ENCODE peak calls at places on chromosomes 16 and 17, in six cellular contexts. U is AG10803, H is cardiac fibroblast, G is brain microvascular endothelial cell, I is fibroblast of mammary gland, X is psoas muscle. V is an unnamed sample.

GRCh38 chr17:28665994-28666393 is 4.0 kb downstream of the SUPT6H start:
- DNase-seq in U (no peak), H (no peak), G (no peak), I (no peak), X (no peak), V (no peak)

GRCh38 chr16:49839462-49839825 is 16.5 kb downstream of the ZNF423 start:
- DNase-seq in U (no peak), H (no peak), G (no peak), I (no peak), X (no peak), V (no peak)

GRCh38 chr16:8691728-8692127 is 17.3 kb downstream of the ABAT start:
- DNase-seq in U (no peak), H (no peak), G (no peak), I (no peak), X (no peak), V (no peak)

GRCh38 chr17:8166731-8167130 is 4.0 kb upstream of the VAMP2 start:
- DNase-seq in U (no peak), H (no peak), G (no peak), I (no peak), X (no peak), V (no peak)

GRCh38 chr17:46977348-46977747 is 1.7 kb downstream of the RPRML start:
- DNase-seq in U (no peak), H (peak), G (no peak), I (peak), X (no peak), V (no peak)

GRCh38 chr17:10429416-10430045 is 7.8 kb upstream of the MYH8 start:
- DNase-seq in U (peak), H (peak), G (no peak), I (peak), X (no peak), V (no peak)

GRCh38 chr16:16151315-16151714 is 72.0 kb downstream of the ABCC6 start:
- DNase-seq in U (no peak), H (no peak), G (peak), I (peak), X (no peak), V (no peak)

GRCh38 chr17:16215965-16216316 is 607 bp upstream of the NCOR1 start:
- DNase-seq in U (peak), H (no peak), G (no peak), I (peak), X (no peak), V (no peak)

GRCh38 chr17:43171761-43172487 is 910 bp downstream of the NBR1 start:
- DNase-seq in U (peak), H (peak), G (peak), I (peak), X (no peak), V (peak)

GRCh38 chr17:307741-308507 is 44.7 kb downstream of the RPH3AL start:
- DNase-seq in U (peak), H (no peak), G (no peak), I (no peak), X (peak), V (no peak)

GRCh38 chr17:62098623-62099231 is 33.6 kb upstream of the MED13 start:
- DNase-seq in U (no peak), H (no peak), G (no peak), I (no peak), X (no peak), V (no peak)

GRCh38 chr17:42675348-42675983 is 1.3 kb downstream of the PLEKHH3 start:
- DNase-seq in U (no peak), H (no peak), G (no peak), I (no peak), X (peak), V (no peak)

GRCh38 chr17:50482110-50482509 is 3.5 kb downstream of the RSAD1 start:
- DNase-seq in U (no peak), H (no peak), G (no peak), I (no peak), X (peak), V (no peak)

DNA sequence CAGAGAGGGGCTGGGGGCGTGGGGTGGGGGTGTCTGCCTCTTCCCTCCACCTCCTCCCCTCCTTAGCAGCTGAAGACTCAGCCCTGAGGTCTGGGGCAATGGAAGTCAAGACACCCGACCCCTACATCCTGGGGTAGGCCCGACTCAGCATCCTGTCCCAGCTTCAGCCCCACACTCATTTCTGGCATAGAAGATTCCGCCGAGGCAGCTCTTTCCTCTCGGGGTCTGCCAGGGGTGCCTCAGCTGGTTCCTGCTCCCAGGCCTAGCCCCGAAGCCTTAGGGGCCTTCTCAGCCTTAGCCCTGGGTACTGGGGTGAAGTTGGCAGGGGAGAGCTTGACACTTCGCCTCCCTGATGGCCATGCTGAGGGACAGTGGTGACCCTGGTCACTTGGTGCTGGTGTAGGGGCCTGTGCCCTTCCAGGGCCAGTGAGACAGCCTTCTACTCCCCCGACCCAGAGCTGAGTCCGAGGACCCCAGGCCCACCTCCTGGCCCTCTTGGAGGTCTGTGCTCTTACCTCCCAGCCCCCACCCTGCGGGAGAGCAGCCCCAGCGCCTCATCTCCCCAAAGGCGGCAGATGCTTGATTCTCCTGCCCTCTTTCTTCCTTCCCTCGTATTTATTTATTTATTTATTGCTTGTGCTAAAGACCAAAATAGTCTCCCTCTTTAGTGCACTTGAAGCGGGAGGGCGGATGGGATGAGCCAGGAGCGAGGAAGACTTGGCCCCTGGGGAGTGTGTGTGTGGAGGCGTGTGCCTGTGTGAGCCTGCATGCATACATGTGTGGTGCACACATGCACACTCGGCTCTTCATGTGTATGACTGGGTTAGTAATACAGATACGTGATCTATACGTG is 42.5 kb downstream of the KCNJ12 start:
- DNase-seq in U (no peak), H (no peak), G (no peak), I (no peak), X (peak), V (no peak)
- H3K4me3 ChIP-seq in U (no peak), H (no peak), G (no peak), I (no peak), X (no peak), V (no peak)

DNA sequence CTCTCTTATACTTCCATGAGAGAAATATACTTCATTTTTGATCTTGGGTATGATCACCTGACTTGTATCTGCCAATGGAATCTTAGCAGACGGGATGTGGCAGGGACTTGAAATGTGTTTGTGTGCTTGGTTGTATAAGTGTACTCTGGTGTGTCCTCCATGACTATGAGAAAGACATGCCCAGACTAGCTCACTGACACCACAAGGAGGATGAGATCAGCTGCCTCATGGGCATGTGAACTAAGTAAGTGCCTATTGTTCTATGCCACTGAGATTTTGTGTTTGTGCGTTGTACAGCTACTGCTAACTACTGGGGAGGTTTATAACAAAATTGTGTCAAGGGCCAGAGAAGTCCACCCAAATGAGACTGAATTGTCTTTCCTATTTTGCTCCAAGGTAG is 402.2 kb upstream of the SALL1 start:
- DNase-seq in U (no peak), H (no peak), G (no peak), I (no peak), X (no peak), V (no peak)
- TF ChIP-seq CTCF in U (no peak), H (no peak), G (no peak), I (no peak), X (no peak), V (no peak)

GRCh38 chr17:2902546-2902945 is 106.3 kb downstream of the RAP1GAP2 start:
- DNase-seq in U (no peak), H (no peak), G (no peak), I (no peak), X (no peak), V (no peak)
- H3K4me3 ChIP-seq in U (no peak), H (no peak), G (no peak), I (no peak), X (no peak), V (no peak)

DNA sequence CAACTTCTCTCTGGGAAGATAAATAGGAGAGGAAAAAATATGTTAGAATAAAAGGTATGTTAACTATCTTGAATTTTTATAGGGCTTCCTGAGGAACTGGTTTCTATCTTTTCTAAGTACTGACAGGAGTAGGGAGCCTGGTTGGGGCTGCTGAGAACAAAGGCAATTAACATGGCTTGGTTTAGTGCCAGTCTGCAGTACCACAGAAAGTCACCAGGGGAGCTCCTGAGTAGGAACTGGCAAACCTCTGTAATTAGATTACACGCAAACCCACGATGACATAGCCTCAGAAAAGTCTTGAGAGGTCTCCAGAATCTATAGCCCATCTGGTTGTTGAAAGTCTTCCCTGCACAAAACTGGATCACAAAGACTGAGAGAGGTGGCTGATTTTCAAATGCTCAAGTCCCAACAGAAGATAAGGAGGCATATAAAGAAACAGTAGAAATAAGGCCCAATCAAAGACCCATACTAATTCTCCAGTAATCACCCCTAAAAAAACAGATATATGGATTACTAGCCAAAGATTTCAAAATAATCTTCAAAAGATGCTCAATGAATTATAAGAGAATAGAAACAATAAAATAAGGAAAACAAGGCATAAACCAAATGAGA is 11.7 kb upstream of the CNTNAP4 start:
- DNase-seq in U (no peak), H (peak), G (no peak), I (peak), X (no peak), V (no peak)
- TF ChIP-seq CTCF in U (peak), H (peak), G (peak), I (peak), X (peak), V (peak)

GRCh38 chr16:525123-525519 is 2.4 kb upstream of the CAPN15 start:
- DNase-seq in U (no peak), H (no peak), G (no peak), I (no peak), X (no peak), V (no peak)
- H3K4me3 ChIP-seq in U (no peak), H (no peak), G (no peak), I (no peak), X (no peak), V (no peak)

GRCh38 chr16:89525146-89525913 is 17.1 kb downstream of the SPG7 start:
- DNase-seq in U (no peak), H (no peak), G (no peak), I (no peak), X (peak), V (no peak)
- TF ChIP-seq CTCF in U (no peak), H (no peak), G (no peak), I (no peak), X (no peak), V (no peak)

DNA sequence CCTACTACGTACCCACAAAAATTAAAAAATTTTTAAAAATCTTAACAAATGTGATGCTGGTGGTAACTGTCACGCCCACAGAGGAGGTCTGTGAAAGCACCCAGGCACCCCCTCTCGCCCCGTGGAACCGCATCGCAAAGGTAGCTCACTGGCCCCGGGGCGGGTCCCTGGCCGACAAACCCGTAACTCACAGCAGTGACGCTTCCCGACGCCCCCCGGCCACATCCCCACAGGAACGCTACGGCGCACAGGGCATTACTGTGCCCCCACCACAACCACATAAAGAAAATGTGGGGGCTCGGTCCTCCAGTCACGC is 366 bp downstream of the ANKS3 start:
- DNase-seq in U (no peak), H (no peak), G (peak), I (no peak), X (no peak), V (no peak)
- H3K4me3 ChIP-seq in U (peak), H (peak), G (peak), I (peak), X (peak), V (peak)

DNA sequence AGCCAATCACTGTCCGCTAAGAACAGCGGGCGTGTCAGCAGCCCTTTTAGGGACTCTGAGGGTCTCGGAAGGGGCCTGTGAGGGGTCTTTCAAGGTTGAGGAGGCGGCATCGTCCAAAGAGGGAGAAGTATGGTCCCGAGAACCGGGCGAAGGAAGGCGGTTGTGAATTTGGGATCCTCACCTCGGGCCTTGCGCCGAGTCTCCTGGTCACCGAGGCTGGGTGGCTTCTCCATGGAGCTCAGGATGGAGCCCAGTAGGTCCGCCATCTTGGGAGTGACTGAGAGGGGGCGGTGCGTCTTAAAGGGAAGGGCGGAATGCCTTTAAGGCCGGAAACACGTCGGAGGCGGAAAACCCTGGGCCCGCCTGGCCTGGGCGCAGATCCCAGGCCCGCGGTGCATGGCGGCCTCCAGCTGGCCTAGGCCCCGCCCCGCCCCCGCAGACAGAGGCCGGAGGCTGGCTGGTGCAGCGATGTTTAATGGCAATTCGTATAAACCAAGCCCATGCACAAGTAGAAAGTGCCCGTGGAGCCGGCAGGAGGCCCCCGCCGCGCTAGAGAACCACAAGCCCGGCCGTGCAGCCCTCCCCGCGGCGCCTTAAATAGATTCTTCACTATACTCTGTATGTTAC is at the start of gene SPAG7:
- DNase-seq in U (peak), H (peak), G (peak), I (peak), X (peak), V (peak)
- TF ChIP-seq CTCF in U (peak), H (no peak), G (peak), I (no peak), X (no peak), V (no peak)

V was measured in AG04449.